ENCODE peak calls at places on chromosome 2, in ten cellular contexts. O is CD14-positive monocyte; B is stomach; W is stimulated activated CD4-positive, alpha-beta T cell treated with anti-CD3 and anti-CD28 coated beads, Interleukin-4, amount 100 ng/mL, for 4 hours; Q is activated naive CD4-positive, alpha-beta T cell; V is NCI-H345; T is T-cell; Z is stimulated activated naive CD4-positive, alpha-beta T cell; I is stimulated activated CD8-positive, alpha-beta memory T cell treated with anti-CD3 and anti-CD28 coated beads, Interleukin-7, amount 100 ng/mL, for 4 hours; J is progenitor cell of endocrine pancreas. P is an unnamed sample.

GRCh38 chr2:45674035-45674791 is 22.7 kb downstream of the PRKCE start:
- DNase-seq in T (no peak), W (no peak), B (no peak), J (no peak), V (no peak), Z (no peak), I (no peak), O (no peak), Q (no peak), P (no peak)

GRCh38 chr2:127220807-127221527 is 868 bp upstream of the CYP27C1 start:
- DNase-seq in J (no peak), O (no peak), T (no peak), V (no peak), W (no peak), Q (no peak), Z (no peak), I (no peak), B (no peak), P (no peak)

GRCh38 chr2:55887906-55888625 is 35.5 kb downstream of the EFEMP1 start:
- DNase-seq in V (no peak), Z (no peak), W (no peak), O (no peak), T (no peak), I (no peak), Q (no peak), J (no peak), B (no peak), P (no peak)

GRCh38 chr2:4909486-4909885 is 782.7 kb upstream of the SOX11 start:
- DNase-seq in W (no peak), Q (no peak), B (no peak), J (no peak), T (no peak), O (no peak), I (no peak), V (no peak), Z (no peak), P (no peak)

GRCh38 chr2:128558895-128559532 is 240.3 kb upstream of the HS6ST1 start:
- DNase-seq in Q (no peak), B (no peak), Z (no peak), W (no peak), I (no peak), O (no peak), J (no peak), V (no peak), T (no peak), P (no peak)

GRCh38 chr2:130388221-130388907 is 32.5 kb downstream of the PTPN18 start:
- DNase-seq in T (no peak), O (no peak), I (no peak), Q (no peak), Z (no peak), J (no peak), W (no peak), B (no peak), V (no peak), P (no peak)

GRCh38 chr2:240462073-240462703 is 26.7 kb downstream of the GPC1 start:
- DNase-seq in O (peak; percentile 33), B (no peak), I (no peak), V (no peak), J (no peak), W (no peak), T (no peak), Z (no peak), Q (no peak), P (no peak)

GRCh38 chr2:41853427-41854191 is 194.2 kb upstream of the PKDCC start:
- DNase-seq in I (no peak), Q (no peak), Z (no peak), T (no peak), O (no peak), V (peak; percentile 40), B (peak; percentile 47), J (peak; percentile 39), W (no peak), P (peak; percentile 10)

GRCh38 chr2:95390881-95391321 is 11.6 kb upstream of the FAHD2A start:
- DNase-seq in B (no peak), T (no peak), W (no peak), I (no peak), O (no peak), Q (no peak), J (no peak), V (no peak), Z (no peak), P (no peak)

GRCh38 chr2:216221806-216222205 is 112.7 kb downstream of the XRCC5 start:
- DNase-seq in I (no peak), B (no peak), Z (no peak), T (no peak), O (no peak), V (no peak), J (no peak), Q (no peak), W (no peak), P (no peak)

GRCh38 chr2:219638217-219638947 is 11.0 kb downstream of the SLC4A3 start:
- DNase-seq in J (no peak), Z (no peak), Q (no peak), V (no peak), I (no peak), B (no peak), W (no peak), T (no peak), O (no peak), P (no peak)

GRCh38 chr2:72144412-72144745 is 3.3 kb downstream of the CYP26B1 start:
- DNase-seq in Q (no peak), Z (no peak), T (no peak), B (peak; percentile 25), J (no peak), O (no peak), W (no peak), V (no peak), I (no peak), P (no peak)

GRCh38 chr2:34031097-34031496 is 432.0 kb upstream of the FAM98A start:
- DNase-seq in B (no peak), O (no peak), W (no peak), V (no peak), J (no peak), I (no peak), Z (no peak), Q (no peak), T (no peak), P (no peak)

GRCh38 chr2:209236369-209236768 is 187.5 kb upstream of the MAP2 start:
- DNase-seq in J (no peak), T (no peak), B (no peak), W (no peak), Z (no peak), Q (no peak), O (no peak), V (no peak), I (no peak), P (no peak)

P was measured in DMS153.